ENCODE peak calls at places on chromosomes 1 and 21, in eight cellular contexts. L is fibroblast of mammary gland, K is HFFc6, G is heart right ventricle, M is dorsolateral prefrontal cortex, Q is GM10248, O is nephron progenitor cell, B is omental fat pad. I is an unnamed sample.

GRCh38 chr1:54609301-54609921 is 13.9 kb downstream of the FAM151A start:
- DNase-seq in O (no peak), G (no peak), M (peak), K (no peak), B (no peak), Q (no peak), L (no peak), I (no peak)

GRCh38 chr1:210384625-210385024 is 55.9 kb downstream of the HHAT start:
- DNase-seq in K (peak), G (no peak), O (no peak), B (no peak), Q (no peak), M (no peak), L (peak), I (no peak)

GRCh38 chr1:165397945-165398344 is 41.4 kb upstream of the LMX1A start:
- DNase-seq in Q (no peak), M (no peak), O (no peak), K (peak), G (peak), B (no peak), L (peak), I (no peak)

GRCh38 chr1:70528591-70529333 is 117.7 kb downstream of the CTH start:
- DNase-seq in G (no peak), M (no peak), K (no peak), O (peak), B (no peak), L (peak), Q (peak), I (no peak)

GRCh38 chr1:53945183-53945432 is 391 bp downstream of the IFT25 start:
- DNase-seq in B (no peak), O (no peak), G (no peak), L (no peak), M (no peak), Q (no peak), K (no peak), I (no peak)

GRCh38 chr1:94209425-94209824 is 28.0 kb downstream of the ARHGAP29 start:
- DNase-seq in Q (no peak), L (peak), B (no peak), O (no peak), M (no peak), K (no peak), G (no peak), I (no peak)

GRCh38 chr1:54335396-54336056 is 70.7 kb downstream of the SSBP3 start:
- DNase-seq in M (no peak), O (no peak), K (peak), G (peak), Q (no peak), B (no peak), L (peak), I (no peak)

GRCh38 chr1:6962390-6962955 is 177.2 kb downstream of the CAMTA1 start:
- DNase-seq in B (no peak), K (no peak), Q (peak), G (peak), L (peak), M (no peak), O (peak), I (no peak)

GRCh38 chr1:94832446-94832845 is 12.3 kb downstream of the SLC44A3 start:
- DNase-seq in G (no peak), Q (no peak), K (no peak), B (no peak), L (peak), M (no peak), O (no peak), I (no peak)

GRCh38 chr1:31570228-31570627 is 6.1 kb upstream of the TINAGL1 start:
- DNase-seq in L (no peak), O (no peak), Q (peak), B (no peak), G (no peak), M (no peak), K (no peak), I (no peak)
- TF ChIP-seq CTCF in L (no peak), O (no peak), Q (no peak), B (no peak), G (no peak), M (no peak), K (no peak), I (no peak)

GRCh38 chr1:24695202-24695974 is 49.9 kb upstream of the CLIC4 start:
- DNase-seq in L (no peak), B (no peak), M (no peak), G (peak), K (no peak), Q (no peak), O (no peak), I (no peak)
- TF ChIP-seq CTCF in L (no peak), B (no peak), M (no peak), G (no peak), K (no peak), Q (no peak), O (no peak), I (no peak)

GRCh38 chr1:150973258-150973825 is 1.3 kb downstream of the CERS2 start:
- DNase-seq in K (no peak), M (peak), L (peak), G (peak), Q (peak), B (no peak), O (peak), I (peak)

GRCh38 chr1:150970818-150971582 is 3.6 kb downstream of the CERS2 start:
- DNase-seq in M (peak), O (peak), Q (no peak), G (peak), L (peak), B (no peak), K (no peak), I (no peak)

GRCh38 chr1:150972417-150972940 is 2.2 kb downstream of the CERS2 start:
- DNase-seq in M (no peak), Q (no peak), G (no peak), L (no peak), K (no peak), O (no peak), B (no peak), I (no peak)

GRCh38 chr1:150973826-150974579 is 632 bp downstream of the CERS2 start:
- DNase-seq in O (no peak), M (peak), G (peak), K (no peak), Q (peak), B (no peak), L (peak), I (peak)

DNA sequence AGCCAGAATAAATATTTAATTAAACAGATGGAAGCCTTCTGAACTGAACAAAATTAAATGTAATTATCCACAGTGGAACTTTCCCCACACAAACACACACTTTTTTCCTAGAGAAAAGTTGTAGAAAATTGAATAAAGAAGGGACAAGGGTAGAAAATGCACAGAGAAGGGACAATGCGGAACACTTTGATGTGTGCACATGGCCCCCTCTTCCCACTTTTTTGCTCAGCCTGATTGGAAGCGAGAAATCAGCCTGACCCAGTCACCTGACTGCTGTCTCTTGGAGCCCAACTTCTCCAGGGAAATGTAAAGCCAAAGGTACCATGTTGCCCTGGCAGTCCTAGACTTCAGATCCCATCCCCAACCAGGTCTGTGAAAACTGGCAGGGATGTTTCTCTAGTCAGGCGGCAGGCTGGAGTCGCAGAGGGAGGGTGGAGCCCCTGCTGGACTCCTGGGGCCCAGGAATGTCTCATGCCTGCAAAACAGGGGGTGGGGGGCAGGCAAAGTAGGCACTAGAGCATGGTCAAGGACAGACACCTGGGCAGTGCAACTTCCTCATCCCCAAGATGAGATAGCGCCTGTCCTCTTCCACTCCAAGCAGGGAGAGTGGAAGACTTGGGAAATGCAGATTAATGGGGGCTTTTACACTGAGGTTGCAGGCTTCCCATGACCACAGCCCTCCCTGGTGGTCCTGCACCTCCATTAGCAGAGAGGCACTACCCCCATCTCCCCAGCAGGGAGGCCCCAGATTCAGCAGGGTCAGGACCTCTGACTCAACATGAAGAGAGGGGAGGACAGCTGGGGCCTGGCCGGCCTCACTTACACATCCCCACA is 2.8 kb downstream of the CERS2 start:
- DNase-seq in Q (no peak), K (no peak), G (no peak), B (no peak), O (no peak), M (no peak), L (peak), I (no peak)
- TF ChIP-seq CTCF in Q (no peak), K (peak), G (no peak), B (no peak), O (no peak), M (no peak), L (peak), I (no peak)

GRCh38 chr21:46401186-46401910 is 57.3 kb upstream of the DIP2A start:
- DNase-seq in B (no peak), L (no peak), M (no peak), K (no peak), O (no peak), G (no peak), Q (no peak), I (no peak)

GRCh38 chr21:46399129-46399528 is 59.6 kb upstream of the DIP2A start:
- DNase-seq in L (no peak), K (no peak), M (no peak), Q (no peak), G (no peak), O (no peak), B (no peak), I (no peak)

GRCh38 chr21:46399686-46400085 is 59.0 kb upstream of the DIP2A start:
- DNase-seq in L (no peak), K (no peak), G (no peak), O (no peak), B (no peak), Q (no peak), M (no peak), I (no peak)

GRCh38 chr21:46404306-46404705 is 54.4 kb upstream of the DIP2A start:
- DNase-seq in M (no peak), L (no peak), G (no peak), O (no peak), K (no peak), Q (no peak), B (no peak), I (no peak)

GRCh38 chr21:46402421-46402820 is 56.3 kb upstream of the DIP2A start:
- DNase-seq in Q (no peak), M (no peak), L (no peak), O (no peak), K (no peak), G (no peak), B (no peak), I (no peak)
- TF ChIP-seq CTCF in Q (no peak), M (no peak), L (no peak), O (no peak), K (peak), G (no peak), B (no peak), I (no peak)

GRCh38 chr1:25146382-25146855 is 85.9 kb downstream of the SYF2 start:
- DNase-seq in K (no peak), O (no peak), G (no peak), B (no peak), Q (no peak), M (no peak), L (no peak), I (no peak)

GRCh38 chr1:25145775-25146381 is 86.4 kb downstream of the SYF2 start:
- DNase-seq in K (no peak), M (no peak), L (no peak), B (no peak), Q (peak), G (no peak), O (peak), I (no peak)

GRCh38 chr1:25150998-25151397 is 81.3 kb downstream of the SYF2 start:
- DNase-seq in B (no peak), M (no peak), K (no peak), O (no peak), Q (no peak), L (no peak), G (no peak), I (no peak)

GRCh38 chr1:25148673-25149300 is 83.5 kb downstream of the SYF2 start:
- DNase-seq in K (no peak), B (no peak), M (no peak), L (peak), O (no peak), Q (peak), G (no peak), I (no peak)
- TF ChIP-seq CTCF in K (peak), B (no peak), M (peak), L (peak), O (peak), Q (peak), G (peak), I (no peak)

I was measured in activated B cell treated with CpG ODN at 0.5 μM for 24 hours.